ENCODE peak calls at places on chromosomes 6 and 20, in eight cellular contexts. I is NCI-H524 treated with DMSO at 0.1 percent for 48 hours; V is amniotic stem cell; S is stimulated activated CD4-positive, alpha-beta T cell treated with anti-CD3 and anti-CD28 coated beads, Interleukin-12 subunit alpha, Interleukin-12 subunit beta, amount 100 ng/mL, for 4 hours; H is psoas muscle; E is Calu3; F is ELF-1; X is activated T-helper 1 cell treated with anti-CD3 and anti-CD28 coated beads, Interleukin-2, amount 50 U/mL, for 16 hours. D is an unnamed sample.

GRCh38 chr6:12060780-12061619 is 48.9 kb downstream of the HIVEP1 start:
- DNase-seq in I (no peak), V (no peak), S (peak), H (peak), E (peak), F (peak), X (peak), D (peak)

GRCh38 chr6:48135352-48136084 is 24.5 kb upstream of the PTCHD4 start:
- DNase-seq in I (no peak), V (no peak), S (no peak), H (no peak), E (peak), F (no peak), X (no peak), D (no peak)

GRCh38 chr6:40672118-40672517 is 85.0 kb upstream of the LRFN2 start:
- DNase-seq in I (no peak), V (no peak), S (no peak), H (no peak), E (no peak), F (no peak), X (no peak), D (no peak)

GRCh38 chr20:44031822-44032582 is 117.3 kb downstream of the TOX2 start:
- DNase-seq in I (no peak), V (no peak), S (no peak), H (no peak), E (no peak), F (no peak), X (no peak), D (no peak)

GRCh38 chr6:143674466-143675114 is 3.2 kb upstream of the PHACTR2 start:
- DNase-seq in I (no peak), V (no peak), S (no peak), H (no peak), E (no peak), F (peak), X (no peak), D (no peak)

GRCh38 chr6:80537321-80537972 is 431.0 kb downstream of the BCKDHB start:
- DNase-seq in I (no peak), V (no peak), S (no peak), H (no peak), E (no peak), F (no peak), X (no peak), D (no peak)

GRCh38 chr6:3707751-3708412 is 43.6 kb downstream of the PXDC1 start:
- DNase-seq in I (no peak), V (no peak), S (no peak), H (no peak), E (no peak), F (no peak), X (no peak), D (no peak)

GRCh38 chr6:74611220-74611619 is 594.6 kb downstream of the COL12A1 start:
- DNase-seq in I (no peak), V (no peak), S (no peak), H (no peak), E (no peak), F (no peak), X (no peak), D (no peak)

GRCh38 chr6:168367285-168367720 is 47.7 kb upstream of the DACT2 start:
- DNase-seq in I (no peak), V (no peak), S (no peak), H (peak), E (no peak), F (no peak), X (no peak), D (no peak)

GRCh38 chr6:19804362-19805145 is 32.6 kb upstream of the ID4 start:
- DNase-seq in I (peak), V (peak), S (peak), H (peak), E (peak), F (peak), X (peak), D (peak)

GRCh38 chr6:8415305-8415704 is 20.0 kb downstream of the SLC35B3 start:
- DNase-seq in I (no peak), V (no peak), S (no peak), H (no peak), E (no peak), F (no peak), X (no peak), D (no peak)

GRCh38 chr20:47228654-47229053 is 127.8 kb downstream of the ZMYND8 start:
- DNase-seq in I (no peak), V (no peak), S (no peak), H (no peak), E (no peak), F (no peak), X (no peak), D (no peak)

GRCh38 chr20:54061106-54061881 is 9.1 kb downstream of the BCAS1 start:
- DNase-seq in I (no peak), V (no peak), S (no peak), H (no peak), E (no peak), F (no peak), X (no peak), D (no peak)

GRCh38 chr6:104527761-104528415 is 331.8 kb downstream of the HACE1 start:
- DNase-seq in I (no peak), V (no peak), S (no peak), H (no peak), E (peak), F (peak), X (no peak), D (peak)

GRCh38 chr20:50957276-50957675 is 1.1 kb downstream of the DPM1 start:
- DNase-seq in I (no peak), V (no peak), S (no peak), H (no peak), E (no peak), F (no peak), X (no peak), D (no peak)

GRCh38 chr6:127302728-127303675 is 36.3 kb downstream of the RNF146 start:
- DNase-seq in I (no peak), V (no peak), S (peak), H (no peak), E (peak), F (no peak), X (no peak), D (peak)

GRCh38 chr6:135250751-135251356 is 69.7 kb downstream of the MYB start:
- DNase-seq in I (no peak), V (no peak), S (no peak), H (no peak), E (no peak), F (peak), X (no peak), D (no peak)

GRCh38 chr20:17699931-17700351 is at the start of gene BANF2:
- DNase-seq in I (no peak), V (no peak), S (no peak), H (no peak), E (no peak), F (no peak), X (no peak), D (no peak)

GRCh38 chr20:49122920-49123319 is 65.2 kb downstream of the STAU1 start:
- DNase-seq in I (no peak), V (no peak), S (no peak), H (no peak), E (no peak), F (no peak), X (no peak), D (no peak)

D was measured in mucosa of gallbladder.